ENCODE peak calls at places on chromosomes 5 and 9, in four cellular contexts. Q, Z, G and H are unnamed samples.

GRCh38 chr9:108053555-108054061 is 564.0 kb upstream of the KLF4 start:
- DNase-seq in Q (no peak), Z (no peak), G (no peak), H (peak)

GRCh38 chr5:54655761-54656160 is 138.2 kb downstream of the SNX18 start:
- DNase-seq in Q (no peak), Z (no peak), G (no peak), H (no peak)

GRCh38 chr5:78843436-78843835 is 141.7 kb downstream of the ARSB start:
- DNase-seq in Q (no peak), Z (no peak), G (no peak), H (no peak)

GRCh38 chr5:72166070-72166979 is 59.0 kb downstream of the MAP1B start:
- DNase-seq in Q (no peak), Z (no peak), G (peak), H (peak)

GRCh38 chr9:125889524-125890473 is 142.6 kb downstream of the PBX3 start:
- DNase-seq in Q (no peak), Z (peak), G (peak), H (peak)

GRCh38 chr5:3778000-3778570 is 182.5 kb downstream of the IRX1 start:
- DNase-seq in Q (no peak), Z (no peak), G (no peak), H (no peak)

GRCh38 chr9:79611091-79611614 is 39.4 kb downstream of the TLE4 start:
- DNase-seq in Q (peak), Z (no peak), G (no peak), H (peak)

GRCh38 chr9:129624168-129624759 is 1.7 kb upstream of the NTMT1 start:
- DNase-seq in Q (peak), Z (peak), G (peak), H (no peak)